ENCODE peak calls at places on chromosomes 16 and 17, in nine cellular contexts. One of them, this sample, is unnamed. For H3K4me1 and H3K27me3, the result is how much of the 10 kb centered on the place peaks cover.

GRCh38 chr16:12020007-12020406 is 43.5 kb downstream of the SNX29 start:
- DNase-seq in heart left ventricle: no peak
- DNase-seq in DND-41: no peak
- DNase-seq in neuronal stem cell: no peak
- DNase-seq in BE2C: no peak
- DNase-seq in pancreas: no peak
- DNase-seq in fibroblast of lung: no peak
- DNase-seq in thoracic aorta: no peak
- DNase-seq in mammary epithelial cell: no peak
- DNase-seq in this sample: no peak

GRCh38 chr16:90010676-90011075 is 8.6 kb downstream of the DBNDD1 start:
- DNase-seq in mammary epithelial cell: no peak
- DNase-seq in thoracic aorta: no peak
- DNase-seq in heart left ventricle: no peak
- DNase-seq in pancreas: no peak
- DNase-seq in fibroblast of lung: no peak
- DNase-seq in neuronal stem cell: no peak
- DNase-seq in BE2C: peak
- DNase-seq in DND-41: no peak
- DNase-seq in this sample: no peak

GRCh38 chr17:83068641-83069570 is 10.5 kb upstream of the METRNL start:
- DNase-seq in BE2C: peak
- DNase-seq in fibroblast of lung: no peak
- DNase-seq in DND-41: no peak
- DNase-seq in pancreas: peak
- DNase-seq in heart left ventricle: peak
- DNase-seq in neuronal stem cell: no peak
- DNase-seq in mammary epithelial cell: no peak
- DNase-seq in thoracic aorta: no peak
- DNase-seq in this sample: no peak

GRCh38 chr16:57071840-57072541 is 20.4 kb upstream of the CPNE2 start:
- DNase-seq in neuronal stem cell: no peak
- DNase-seq in heart left ventricle: no peak
- DNase-seq in DND-41: no peak
- DNase-seq in thoracic aorta: no peak
- DNase-seq in pancreas: no peak
- DNase-seq in BE2C: no peak
- DNase-seq in mammary epithelial cell: peak
- DNase-seq in fibroblast of lung: peak
- DNase-seq in this sample: no peak

GRCh38 chr16:3152022-3152272 is 17.1 kb downstream of the ZNF213 start:
- DNase-seq in mammary epithelial cell: no peak
- DNase-seq in BE2C: no peak
- DNase-seq in pancreas: no peak
- DNase-seq in neuronal stem cell: no peak
- DNase-seq in DND-41: no peak
- DNase-seq in fibroblast of lung: no peak
- DNase-seq in thoracic aorta: no peak
- DNase-seq in heart left ventricle: no peak
- DNase-seq in this sample: no peak

GRCh38 chr16:11254913-11255736 is 879 bp downstream of the SOCS1 start:
- DNase-seq in thoracic aorta: no peak
- DNase-seq in neuronal stem cell: peak
- DNase-seq in pancreas: peak
- DNase-seq in fibroblast of lung: peak
- DNase-seq in heart left ventricle: peak
- DNase-seq in mammary epithelial cell: peak
- DNase-seq in BE2C: peak
- DNase-seq in DND-41: peak
- DNase-seq in this sample: no peak

GRCh38 chr17:74779948-74780400 is 3.8 kb upstream of the NAT9 start:
- DNase-seq in pancreas: no peak
- DNase-seq in mammary epithelial cell: no peak
- DNase-seq in thoracic aorta: no peak
- DNase-seq in fibroblast of lung: no peak
- DNase-seq in neuronal stem cell: no peak
- DNase-seq in heart left ventricle: peak
- DNase-seq in BE2C: no peak
- DNase-seq in DND-41: no peak
- DNase-seq in this sample: no peak

GRCh38 chr17:44540246-44541084 is 16.8 kb upstream of the FZD2 start:
- DNase-seq in thoracic aorta: no peak
- DNase-seq in BE2C: no peak
- DNase-seq in heart left ventricle: no peak
- DNase-seq in DND-41: no peak
- DNase-seq in pancreas: no peak
- DNase-seq in fibroblast of lung: no peak
- DNase-seq in neuronal stem cell: no peak
- DNase-seq in mammary epithelial cell: no peak
- DNase-seq in this sample: no peak

GRCh38 chr16:53912155-53912554 is 208.2 kb downstream of the FTO start:
- DNase-seq in BE2C: no peak
- DNase-seq in pancreas: no peak
- DNase-seq in fibroblast of lung: no peak
- DNase-seq in thoracic aorta: no peak
- DNase-seq in neuronal stem cell: no peak
- DNase-seq in heart left ventricle: no peak
- DNase-seq in mammary epithelial cell: peak
- DNase-seq in DND-41: no peak
- DNase-seq in this sample: no peak

GRCh38 chr16:11495066-11495407 is 91.7 kb downstream of the LITAF start:
- DNase-seq in thoracic aorta: no peak
- DNase-seq in mammary epithelial cell: no peak
- DNase-seq in pancreas: no peak
- DNase-seq in neuronal stem cell: no peak
- DNase-seq in heart left ventricle: no peak
- DNase-seq in DND-41: no peak
- DNase-seq in BE2C: no peak
- DNase-seq in fibroblast of lung: no peak
- DNase-seq in this sample: peak

GRCh38 chr17:64736804-64737492 is 74.8 kb upstream of the SMURF2 start:
- DNase-seq in neuronal stem cell: no peak
- DNase-seq in mammary epithelial cell: peak
- DNase-seq in pancreas: no peak
- DNase-seq in BE2C: peak
- DNase-seq in thoracic aorta: no peak
- DNase-seq in fibroblast of lung: peak
- DNase-seq in heart left ventricle: no peak
- DNase-seq in DND-41: peak
- DNase-seq in this sample: peak

GRCh38 chr16:12390074-12390473 is 413.5 kb downstream of the SNX29 start:
- DNase-seq in fibroblast of lung: peak
- DNase-seq in BE2C: no peak
- DNase-seq in neuronal stem cell: no peak
- DNase-seq in heart left ventricle: no peak
- DNase-seq in mammary epithelial cell: no peak
- DNase-seq in thoracic aorta: no peak
- DNase-seq in DND-41: no peak
- DNase-seq in pancreas: no peak
- DNase-seq in this sample: no peak

GRCh38 chr16:2043296-2043979 is 4.2 kb downstream of the NTHL1 start:
- DNase-seq in mammary epithelial cell: peak
- DNase-seq in fibroblast of lung: no peak
- DNase-seq in DND-41: no peak
- DNase-seq in BE2C: no peak
- DNase-seq in pancreas: peak
- DNase-seq in thoracic aorta: no peak
- DNase-seq in heart left ventricle: no peak
- DNase-seq in neuronal stem cell: no peak
- DNase-seq in this sample: no peak

GRCh38 chr17:80270836-80271235 is 10.2 kb downstream of the RNF213 start:
- DNase-seq in thoracic aorta: no peak
- DNase-seq in mammary epithelial cell: no peak
- DNase-seq in pancreas: no peak
- DNase-seq in fibroblast of lung: peak
- DNase-seq in BE2C: peak
- DNase-seq in neuronal stem cell: peak
- DNase-seq in DND-41: peak
- DNase-seq in heart left ventricle: no peak
- DNase-seq in this sample: no peak

GRCh38 chr16:1132431-1132830 is 20.5 kb upstream of the CACNA1H start:
- DNase-seq in pancreas: no peak
- DNase-seq in thoracic aorta: no peak
- DNase-seq in fibroblast of lung: no peak
- DNase-seq in mammary epithelial cell: no peak
- DNase-seq in neuronal stem cell: no peak
- DNase-seq in BE2C: no peak
- DNase-seq in DND-41: no peak
- DNase-seq in heart left ventricle: no peak
- DNase-seq in this sample: no peak

GRCh38 chr17:43832976-43833829 is at the start of gene MPP3:
- DNase-seq in BE2C: peak
- DNase-seq in heart left ventricle: peak
- DNase-seq in mammary epithelial cell: peak
- DNase-seq in DND-41: no peak
- DNase-seq in fibroblast of lung: peak
- DNase-seq in pancreas: peak
- DNase-seq in thoracic aorta: no peak
- DNase-seq in neuronal stem cell: peak
- DNase-seq in this sample: peak

GRCh38 chr17:38547439-38547838 is 58.3 kb downstream of the SRCIN1 start:
- DNase-seq in pancreas: no peak
- DNase-seq in thoracic aorta: no peak
- DNase-seq in BE2C: no peak
- DNase-seq in fibroblast of lung: no peak
- DNase-seq in mammary epithelial cell: no peak
- DNase-seq in neuronal stem cell: no peak
- DNase-seq in DND-41: no peak
- DNase-seq in heart left ventricle: no peak
- DNase-seq in this sample: no peak

GRCh38 chr16:27529962-27530361 is 19.8 kb downstream of the GTF3C1 start:
- DNase-seq in DND-41: no peak
- DNase-seq in fibroblast of lung: peak
- DNase-seq in thoracic aorta: no peak
- DNase-seq in neuronal stem cell: no peak
- DNase-seq in pancreas: no peak
- DNase-seq in heart left ventricle: no peak
- DNase-seq in BE2C: no peak
- DNase-seq in mammary epithelial cell: no peak
- DNase-seq in this sample: peak

GRCh38 chr17:64213995-64214507 is 49.0 kb downstream of the TEX2 start:
- DNase-seq in pancreas: no peak
- DNase-seq in mammary epithelial cell: no peak
- DNase-seq in fibroblast of lung: no peak
- DNase-seq in heart left ventricle: peak
- DNase-seq in thoracic aorta: no peak
- DNase-seq in neuronal stem cell: no peak
- DNase-seq in BE2C: no peak
- DNase-seq in DND-41: no peak
- DNase-seq in this sample: no peak

GRCh38 chr16:50295541-50296132 is 29.3 kb downstream of the ADCY7 start:
- DNase-seq in neuronal stem cell: no peak
- DNase-seq in thoracic aorta: no peak
- DNase-seq in DND-41: no peak
- DNase-seq in mammary epithelial cell: no peak
- DNase-seq in heart left ventricle: peak
- DNase-seq in fibroblast of lung: no peak
- DNase-seq in pancreas: peak
- DNase-seq in BE2C: no peak
- DNase-seq in this sample: no peak

GRCh38 chr17:49907279-49907678 is 59.4 kb upstream of the TAC4 start:
- DNase-seq in fibroblast of lung: no peak
- DNase-seq in heart left ventricle: no peak
- DNase-seq in mammary epithelial cell: no peak
- DNase-seq in BE2C: no peak
- DNase-seq in neuronal stem cell: no peak
- DNase-seq in pancreas: no peak
- DNase-seq in DND-41: no peak
- DNase-seq in thoracic aorta: no peak
- DNase-seq in this sample: no peak
- H3K4me1 ChIP-seq in fibroblast of lung: under half
- H3K4me1 ChIP-seq in heart left ventricle: under half
- H3K4me1 ChIP-seq in mammary epithelial cell: under half
- H3K4me1 ChIP-seq in BE2C: under half
- H3K4me1 ChIP-seq in neuronal stem cell: under half
- H3K4me1 ChIP-seq in pancreas: under half
- H3K4me1 ChIP-seq in DND-41: under half
- H3K4me1 ChIP-seq in thoracic aorta: under half
- H3K4me1 ChIP-seq in this sample: under half

DNA sequence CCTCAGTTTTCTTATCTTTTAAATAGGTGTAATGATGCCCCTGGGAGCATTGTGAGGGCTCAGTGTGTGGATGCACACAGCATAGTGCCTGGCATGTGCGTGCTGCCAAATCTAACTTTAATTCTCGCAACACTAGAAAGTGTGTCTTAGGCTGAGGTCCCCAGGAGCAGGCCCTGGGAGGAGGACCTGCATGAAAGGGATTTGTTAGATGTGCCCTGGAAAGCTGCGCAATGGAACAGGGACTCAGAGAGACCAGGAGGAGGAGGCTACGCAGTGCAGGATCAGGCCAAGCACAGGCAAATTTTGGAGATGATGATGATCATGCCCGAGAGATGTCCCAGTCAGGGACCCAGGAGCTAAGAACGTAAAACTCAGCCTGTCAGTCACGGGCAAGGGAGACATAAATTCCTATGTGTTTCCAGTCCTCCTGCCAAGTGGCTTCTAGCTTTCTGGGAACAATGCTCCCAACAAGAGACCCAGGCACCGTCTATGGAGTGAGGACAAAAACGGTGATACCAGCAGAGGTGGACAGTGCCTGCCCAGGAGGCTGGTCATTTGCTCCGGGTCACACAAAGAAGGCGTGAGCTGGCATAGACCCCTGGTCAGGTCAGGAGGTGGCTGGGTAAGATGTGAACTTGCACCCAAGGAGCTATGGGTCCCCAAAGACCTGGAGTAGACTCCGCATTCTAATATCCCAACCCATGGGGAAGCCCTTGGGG is 352.2 kb upstream of the TNRC6C start:
- DNase-seq in BE2C: no peak
- DNase-seq in heart left ventricle: no peak
- DNase-seq in DND-41: no peak
- DNase-seq in fibroblast of lung: no peak
- DNase-seq in thoracic aorta: no peak
- DNase-seq in neuronal stem cell: no peak
- DNase-seq in pancreas: no peak
- DNase-seq in mammary epithelial cell: no peak
- DNase-seq in this sample: no peak
- H3K27me3 ChIP-seq in BE2C: under half
- H3K27me3 ChIP-seq in heart left ventricle: under half
- H3K27me3 ChIP-seq in DND-41: under half
- H3K27me3 ChIP-seq in fibroblast of lung: under half
- H3K27me3 ChIP-seq in thoracic aorta: under half
- H3K27me3 ChIP-seq in neuronal stem cell: under half
- H3K27me3 ChIP-seq in pancreas: under half
- H3K27me3 ChIP-seq in mammary epithelial cell: under half
- H3K27me3 ChIP-seq in this sample: under half

GRCh38 chr17:2177235-2177811 is 122.4 kb downstream of the HIC1 start:
- DNase-seq in DND-41: no peak
- DNase-seq in fibroblast of lung: peak
- DNase-seq in heart left ventricle: no peak
- DNase-seq in thoracic aorta: no peak
- DNase-seq in neuronal stem cell: no peak
- DNase-seq in pancreas: no peak
- DNase-seq in BE2C: no peak
- DNase-seq in mammary epithelial cell: peak
- DNase-seq in this sample: peak
- H3K4me1 ChIP-seq in DND-41: under half
- H3K4me1 ChIP-seq in fibroblast of lung: half or more
- H3K4me1 ChIP-seq in heart left ventricle: half or more
- H3K4me1 ChIP-seq in thoracic aorta: half or more
- H3K4me1 ChIP-seq in neuronal stem cell: under half
- H3K4me1 ChIP-seq in pancreas: under half
- H3K4me1 ChIP-seq in BE2C: under half
- H3K4me1 ChIP-seq in mammary epithelial cell: under half
- H3K4me1 ChIP-seq in this sample: half or more

GRCh38 chr17:81342062-81342699 is 47.1 kb upstream of the SLC38A10 start:
- DNase-seq in heart left ventricle: peak
- DNase-seq in DND-41: no peak
- DNase-seq in mammary epithelial cell: peak
- DNase-seq in fibroblast of lung: peak
- DNase-seq in neuronal stem cell: no peak
- DNase-seq in pancreas: no peak
- DNase-seq in BE2C: no peak
- DNase-seq in thoracic aorta: no peak
- DNase-seq in this sample: no peak
- H3K27me3 ChIP-seq in heart left ventricle: under half
- H3K27me3 ChIP-seq in DND-41: under half
- H3K27me3 ChIP-seq in mammary epithelial cell: under half
- H3K27me3 ChIP-seq in fibroblast of lung: under half
- H3K27me3 ChIP-seq in neuronal stem cell: under half
- H3K27me3 ChIP-seq in pancreas: under half
- H3K27me3 ChIP-seq in BE2C: under half
- H3K27me3 ChIP-seq in thoracic aorta: under half
- H3K27me3 ChIP-seq in this sample: under half

This sample was measured in SJCRH30.